ENCODE peak calls at places on chromosomes 2 and 18, in nine cellular contexts. U is kidney; G is CD8-positive, alpha-beta memory T cell; R is right cardiac atrium; T is heart right ventricle; C is gastrocnemius medialis; M is body of pancreas; X is left ventricle myocardium inferior; O is tibial nerve. A is an unnamed sample.

GRCh38 chr18:3269900-3270299 is 8.0 kb downstream of the MYL12B start:
- DNase-seq in O (no peak), T (no peak), G (no peak), X (no peak), C (no peak), M (no peak), R (no peak), U (no peak), A (no peak)

GRCh38 chr2:38666578-38666926 is 638 bp downstream of the GALM start:
- DNase-seq in M (no peak), O (no peak), T (no peak), R (no peak), C (no peak), U (no peak), X (no peak), G (peak; percentile 8), A (no peak)

GRCh38 chr2:14944562-14945346 is 312.2 kb downstream of the LRATD1 start:
- DNase-seq in T (no peak), R (peak; percentile 22), G (no peak), O (no peak), U (no peak), C (no peak), M (peak; percentile 43), X (no peak), A (peak; percentile 61)

GRCh38 chr2:106547104-106547503 is 59.9 kb downstream of the CD8B2 start:
- DNase-seq in R (no peak), G (no peak), C (no peak), X (peak; percentile 26), U (peak; percentile 77), O (no peak), M (no peak), T (no peak), A (no peak)

GRCh38 chr2:64767670-64768425 is 114.1 kb upstream of the SERTAD2 start:
- DNase-seq in T (peak; percentile 94), X (peak; percentile 91), U (peak; percentile 95), G (peak; percentile 68), C (peak; percentile 89), R (peak; percentile 95), O (peak; percentile 78), M (peak; percentile 87), A (peak; percentile 92)

GRCh38 chr2:23595601-23596251 is 210.7 kb downstream of the KLHL29 start:
- DNase-seq in X (no peak), G (no peak), M (no peak), C (peak; percentile 79), R (peak; percentile 68), T (no peak), U (peak; percentile 63), O (no peak), A (peak; percentile 79)

GRCh38 chr2:10407432-10407831 is 40.7 kb downstream of the ODC1 start:
- DNase-seq in R (no peak), T (no peak), U (no peak), M (no peak), O (no peak), C (no peak), X (no peak), G (no peak), A (no peak)

GRCh38 chr2:85523062-85523905 is 15.7 kb upstream of the MAT2A start:
- DNase-seq in X (no peak), C (peak; percentile 1), M (no peak), T (no peak), R (no peak), U (no peak), G (no peak), O (no peak), A (no peak)

GRCh38 chr2:27408601-27409320 is 630 bp downstream of the PPM1G start:
- DNase-seq in X (peak; percentile 22), G (no peak), M (no peak), C (no peak), U (peak; percentile 83), O (no peak), T (peak; percentile 14), R (no peak), A (peak; percentile 54)

GRCh38 chr2:196136151-196136550 is 35.2 kb downstream of the STK17B start:
- DNase-seq in G (no peak), T (no peak), C (no peak), U (no peak), M (no peak), X (no peak), R (no peak), O (no peak), A (no peak)

GRCh38 chr18:74310411-74310810 is 5.2 kb upstream of the C18orf63 start:
- DNase-seq in T (no peak), M (no peak), G (no peak), C (no peak), U (no peak), O (no peak), R (no peak), X (no peak), A (peak; percentile 29)

GRCh38 chr2:49490710-49491109 is 336.4 kb upstream of the FSHR start:
- DNase-seq in C (no peak), X (no peak), M (peak; percentile 51), O (no peak), R (peak; percentile 40), T (peak; percentile 7), U (peak; percentile 41), G (no peak), A (peak; percentile 62)

GRCh38 chr2:127405252-127405605 is 13.0 kb upstream of the PROC start:
- DNase-seq in U (no peak), C (no peak), T (no peak), G (no peak), R (no peak), X (no peak), M (no peak), O (no peak), A (no peak)

GRCh38 chr2:144477943-144478283 is 42.0 kb downstream of the ZEB2 start:
- DNase-seq in C (peak; percentile 39), T (no peak), G (no peak), O (no peak), R (no peak), M (no peak), X (no peak), U (no peak), A (peak; percentile 93)

GRCh38 chr2:104860141-104860790 is 6.4 kb downstream of the POU3F3 start:
- DNase-seq in U (no peak), R (no peak), M (no peak), T (no peak), X (no peak), C (no peak), G (no peak), O (no peak), A (no peak)

GRCh38 chr2:96205888-96206287 is 2.7 kb downstream of the STARD7 start:
- DNase-seq in R (no peak), C (no peak), U (no peak), G (no peak), O (no peak), M (no peak), X (no peak), T (no peak), A (no peak)

GRCh38 chr2:239216614-239217273 is 184.1 kb downstream of the HDAC4 start:
- DNase-seq in U (peak; percentile 62), O (no peak), R (no peak), X (no peak), G (no peak), T (no peak), M (no peak), C (no peak), A (no peak)

DNA sequence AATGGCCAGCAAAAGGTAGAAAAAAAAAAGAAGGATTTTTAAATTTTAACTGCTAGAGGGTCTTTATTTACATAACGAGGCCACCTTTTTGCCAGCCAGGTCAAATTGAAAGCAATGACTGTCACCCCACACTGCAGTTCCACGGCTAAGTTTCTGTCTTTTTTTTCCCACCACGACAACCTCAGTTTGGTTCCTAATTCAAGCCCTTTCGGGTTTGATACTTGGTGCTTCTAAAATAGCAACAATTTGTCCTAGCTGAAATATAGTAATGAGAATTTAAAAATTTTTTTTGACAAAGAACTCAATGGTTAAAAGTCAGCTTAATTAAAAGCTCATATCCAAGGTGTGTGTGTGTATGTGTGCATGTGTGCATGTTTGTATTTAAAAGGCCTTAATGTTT is 16.4 kb upstream of the NMS start:
- DNase-seq in T (no peak), M (no peak), X (no peak), R (no peak), O (no peak), U (no peak), G (no peak), C (no peak), A (no peak)
- H3K9me3 ChIP-seq in T (no peaks in the 10 kb centered on the region), M (no peaks in the 10 kb centered on the region), X (peaks cover 36% of the 10 kb centered on the region), R (no peaks in the 10 kb centered on the region), O (no peaks in the 10 kb centered on the region), U (no peaks in the 10 kb centered on the region), G (no peaks in the 10 kb centered on the region), C (no peaks in the 10 kb centered on the region), A (peaks cover 13% of the 10 kb centered on the region)

DNA sequence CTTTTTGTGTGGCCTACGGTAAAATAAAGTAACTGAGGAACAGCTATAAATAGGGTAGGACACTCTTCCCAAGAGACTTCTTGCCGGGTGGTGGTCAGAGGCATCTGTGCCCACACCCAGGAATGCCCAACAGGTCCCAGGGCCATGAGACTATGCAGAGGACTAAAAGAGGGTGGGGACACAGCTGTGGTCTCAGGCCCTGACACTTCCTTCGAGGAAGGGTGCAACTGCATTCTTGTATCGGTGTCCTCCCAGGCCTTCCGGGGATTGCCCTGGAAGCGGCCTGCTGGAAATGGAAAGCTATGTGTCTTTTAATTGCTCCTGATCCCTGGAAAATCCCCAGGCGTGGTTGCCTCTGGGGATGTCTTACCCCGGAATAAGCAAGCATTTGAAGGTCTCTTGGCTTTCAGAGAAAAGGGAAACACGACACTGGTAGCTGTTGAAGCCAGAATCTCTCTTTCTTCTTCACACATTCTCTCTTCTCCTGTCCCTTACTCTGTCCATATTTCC is 176.8 kb downstream of the SOX11 start:
- DNase-seq in R (no peak), M (no peak), G (no peak), T (no peak), C (no peak), X (no peak), O (no peak), U (no peak), A (peak; percentile 65)
- H3K9me3 ChIP-seq in R (no peaks in the 10 kb centered on the region), M (no peaks in the 10 kb centered on the region), G (no peaks in the 10 kb centered on the region), T (no peaks in the 10 kb centered on the region), C (no peaks in the 10 kb centered on the region), X (peaks cover 13% of the 10 kb centered on the region), O (no peaks in the 10 kb centered on the region), U (no peaks in the 10 kb centered on the region), A (no peaks in the 10 kb centered on the region)

DNA sequence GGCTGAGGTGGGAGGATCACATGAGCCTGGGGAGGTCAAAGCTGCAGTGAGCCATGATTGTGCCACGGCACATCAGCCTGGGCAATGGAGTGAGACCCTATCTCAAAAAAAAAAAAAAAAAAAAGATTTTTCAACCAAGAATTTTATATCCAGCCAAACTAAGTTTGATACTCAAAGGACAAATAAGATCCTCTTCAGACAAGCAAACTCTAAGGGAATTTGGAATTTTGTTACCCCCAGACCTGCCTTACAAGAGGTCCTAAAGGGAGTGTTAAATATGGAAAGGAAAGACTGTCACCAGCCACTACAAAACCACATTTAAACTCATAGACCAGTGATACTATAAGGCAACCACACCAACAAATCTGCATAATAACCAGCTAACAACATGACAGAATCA is 67.5 kb downstream of the WDPCP start:
- DNase-seq in O (no peak), R (no peak), T (no peak), U (no peak), C (no peak), X (no peak), M (no peak), G (no peak), A (no peak)
- H3K9me3 ChIP-seq in O (peaks cover 5% of the 10 kb centered on the region), R (no peaks in the 10 kb centered on the region), T (no peaks in the 10 kb centered on the region), U (peaks cover 3% of the 10 kb centered on the region), C (peaks cover 2% of the 10 kb centered on the region), X (peaks cover 46% of the 10 kb centered on the region), M (peaks cover 9% of the 10 kb centered on the region), G (no peaks in the 10 kb centered on the region), A (peaks cover 12% of the 10 kb centered on the region)

DNA sequence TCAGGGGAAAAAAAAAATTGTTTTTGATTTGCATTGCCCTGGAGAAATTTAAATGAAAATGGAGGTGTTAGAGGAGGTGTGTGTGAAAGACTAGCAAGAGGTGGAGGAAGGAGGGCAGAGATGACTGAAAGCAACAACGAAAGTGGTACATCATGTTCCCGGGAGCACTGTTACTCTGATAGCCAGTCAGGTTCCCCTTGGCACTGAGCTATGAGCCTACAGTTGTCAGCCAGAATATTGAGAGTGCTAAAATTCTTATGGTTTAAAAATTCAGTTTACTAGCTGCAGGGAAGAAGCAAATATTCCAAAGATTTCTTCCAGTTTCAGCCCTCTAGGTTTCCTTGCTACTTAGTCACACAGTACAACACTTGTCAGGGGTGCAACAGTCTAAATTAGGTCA is 366.7 kb upstream of the DLGAP1 start:
- DNase-seq in O (no peak), R (no peak), U (no peak), G (no peak), T (no peak), X (no peak), M (no peak), C (no peak), A (no peak)
- H3K9me3 ChIP-seq in O (no peaks in the 10 kb centered on the region), R (no peaks in the 10 kb centered on the region), U (no peaks in the 10 kb centered on the region), G (no peaks in the 10 kb centered on the region), T (no peaks in the 10 kb centered on the region), X (no peaks in the 10 kb centered on the region), M (no peaks in the 10 kb centered on the region), C (no peaks in the 10 kb centered on the region), A (no peaks in the 10 kb centered on the region)

A was measured in SJCRH30.